ENCODE peak calls at places on chromosomes 2 and 18, in ten cellular contexts. A is iris pigment epithelial cell; C is NCI-H2081; E is activated naive CD8-positive, alpha-beta T cell treated with anti-CD3 and anti-CD28 coated beads, Interleukin-2, amount 50 U/mL, for 24 hours; U is naive B cell; S is CD4-positive, CD25-positive, alpha-beta regulatory T cell; M is activated T-cell treated with anti-CD3 and anti-CD28 coated beads for 1 hour; D is ELR; J is activated CD8-positive, alpha-beta T cell treated with anti-CD3 and anti-CD28 coated beads, Interleukin-2, amount 10 ng/mL, durations not matched to agents 7 days and 5 days; O is naive thymus-derived CD8-positive, alpha-beta T cell. P is an unnamed sample.

GRCh38 chr2:228875152-228875875 is 395.8 kb downstream of the PID1 start:
- DNase-seq in A (peak), C (no peak), E (no peak), U (no peak), S (no peak), M (no peak), D (peak), J (no peak), O (no peak), P (no peak)

GRCh38 chr18:76801567-76802505 is 20.5 kb upstream of the ZNF236 start:
- DNase-seq in A (peak), C (peak), E (peak), U (peak), S (peak), M (peak), D (peak), J (peak), O (peak), P (peak)

GRCh38 chr2:56474412-56475158 is 290.8 kb downstream of the CCDC85A start:
- DNase-seq in A (peak), C (peak), E (no peak), U (no peak), S (no peak), M (no peak), D (peak), J (no peak), O (no peak), P (no peak)

GRCh38 chr2:167471734-167472133 is 583.5 kb downstream of the XIRP2 start:
- DNase-seq in A (no peak), C (no peak), E (no peak), U (no peak), S (no peak), M (no peak), D (no peak), J (no peak), O (no peak), P (no peak)

GRCh38 chr18:24630346-24630880 is 170.0 kb downstream of the HRH4 start:
- DNase-seq in A (no peak), C (no peak), E (no peak), U (no peak), S (no peak), M (no peak), D (no peak), J (no peak), O (no peak), P (no peak)

GRCh38 chr18:76805221-76805620 is 17.1 kb upstream of the ZNF236 start:
- DNase-seq in A (peak), C (no peak), E (no peak), U (no peak), S (no peak), M (no peak), D (peak), J (no peak), O (no peak), P (no peak)

GRCh38 chr18:12283666-12284065 is 24.4 kb upstream of the TUBB6 start:
- DNase-seq in A (no peak), C (no peak), E (no peak), U (no peak), S (no peak), M (no peak), D (no peak), J (no peak), O (no peak), P (no peak)

GRCh38 chr2:46393865-46394264 is 85.5 kb upstream of the TMEM247 start:
- DNase-seq in A (no peak), C (no peak), E (no peak), U (no peak), S (no peak), M (no peak), D (no peak), J (no peak), O (no peak), P (no peak)

GRCh38 chr2:70988726-70989648 is 5.7 kb downstream of the TEX261 start:
- DNase-seq in A (no peak), C (no peak), E (no peak), U (no peak), S (no peak), M (no peak), D (no peak), J (no peak), O (no peak), P (peak)

GRCh38 chr2:70498054-70498453 is 55.6 kb downstream of the TGFA start:
- DNase-seq in A (peak), C (no peak), E (no peak), U (no peak), S (no peak), M (no peak), D (peak), J (no peak), O (no peak), P (no peak)

GRCh38 chr2:27489118-27489497 is 435 bp downstream of the IFT172 start:
- DNase-seq in A (peak), C (peak), E (no peak), U (no peak), S (no peak), M (no peak), D (peak), J (peak), O (no peak), P (no peak)

GRCh38 chr2:101690547-101691182 is 6.8 kb upstream of the MAP4K4 start:
- DNase-seq in A (no peak), C (no peak), E (no peak), U (no peak), S (no peak), M (no peak), D (no peak), J (no peak), O (no peak), P (no peak)

P was measured in spleen.